ENCODE peak calls at places on chromosomes 13 and 19, in nine cellular contexts. X, U, A, S, W, O, B, K and Q are unnamed samples.

GRCh38 chr13:104140557-104140956 is 1074.3 kb upstream of the SLC10A2 start:
- DNase-seq in X (no peak), B (no peak), W (no peak), S (no peak), A (no peak), K (peak), U (no peak), O (peak), Q (no peak)

GRCh38 chr13:40433577-40433976 is 232.9 kb downstream of the FOXO1 start:
- DNase-seq in A (peak), K (no peak), S (no peak), W (no peak), U (no peak), O (peak), X (no peak), B (no peak), Q (peak)

GRCh38 chr13:44899967-44900366 is 89.3 kb downstream of the NUFIP1 start:
- DNase-seq in B (no peak), S (peak), W (peak), U (peak), X (no peak), A (no peak), O (no peak), K (no peak), Q (no peak)

GRCh38 chr13:75724742-75725504 is 88.8 kb downstream of the LMO7 start:
- DNase-seq in U (no peak), O (no peak), A (no peak), X (no peak), S (peak), W (no peak), K (no peak), B (no peak), Q (no peak)

GRCh38 chr13:59865398-59865797 is 298.3 kb downstream of the DIAPH3 start:
- DNase-seq in S (no peak), X (no peak), O (no peak), A (no peak), U (no peak), W (no peak), B (no peak), K (no peak), Q (no peak)

GRCh38 chr13:31090921-31091624 is 70.6 kb downstream of the HSPH1 start:
- DNase-seq in S (no peak), X (no peak), K (no peak), W (no peak), B (no peak), U (no peak), A (no peak), O (peak), Q (no peak)

GRCh38 chr19:18768046-18768771 is 22.9 kb downstream of the COMP start:
- DNase-seq in W (no peak), S (no peak), X (no peak), B (no peak), A (no peak), U (peak), O (no peak), K (no peak), Q (no peak)

GRCh38 chr13:75704194-75704941 is 68.2 kb downstream of the LMO7 start:
- DNase-seq in A (no peak), S (no peak), O (peak), W (peak), U (peak), K (no peak), B (no peak), X (no peak), Q (no peak)

GRCh38 chr13:53781941-53782340 is 753.3 kb downstream of the OLFM4 start:
- DNase-seq in A (no peak), B (no peak), S (peak), O (peak), X (no peak), K (no peak), W (no peak), U (peak), Q (no peak)

GRCh38 chr13:110320645-110321044 is 13.6 kb downstream of the COL4A2 start:
- DNase-seq in A (no peak), O (no peak), K (no peak), W (no peak), B (no peak), X (no peak), S (no peak), U (no peak), Q (no peak)

GRCh38 chr13:86087241-86087640 is 288.0 kb upstream of the SLITRK6 start:
- DNase-seq in U (no peak), B (no peak), W (no peak), K (no peak), A (no peak), O (no peak), S (no peak), X (no peak), Q (no peak)

GRCh38 chr13:62387642-62388041 is 972.0 kb upstream of the PCDH20 start:
- DNase-seq in K (no peak), S (no peak), X (no peak), A (no peak), B (no peak), O (no peak), W (no peak), U (peak), Q (no peak)

GRCh38 chr19:14580623-14581237 is 2.2 kb upstream of the CLEC17A start:
- DNase-seq in B (no peak), X (no peak), W (no peak), K (no peak), O (no peak), A (no peak), U (peak), S (peak), Q (peak)

GRCh38 chr13:78650725-78651083 is 8.3 kb downstream of the OBI1 start:
- DNase-seq in X (no peak), O (no peak), W (no peak), K (no peak), U (no peak), A (no peak), B (no peak), S (no peak), Q (no peak)

GRCh38 chr19:13102666-13103584 is at the start of gene LYL1:
- DNase-seq in K (peak), W (no peak), A (no peak), O (no peak), S (no peak), B (no peak), X (peak), U (no peak), Q (peak)

GRCh38 chr19:11096210-11096841 is 7.1 kb downstream of the LDLR start:
- DNase-seq in W (no peak), O (peak), B (no peak), A (no peak), K (no peak), X (peak), S (no peak), U (no peak), Q (peak)

GRCh38 chr19:46776927-46777911 is 11.2 kb downstream of the SLC1A5 start:
- DNase-seq in X (no peak), U (peak), S (no peak), K (no peak), B (no peak), O (no peak), W (no peak), A (no peak), Q (peak)

GRCh38 chr13:32594339-32594738 is 8.1 kb downstream of the PDS5B start:
- DNase-seq in K (no peak), S (no peak), U (no peak), B (no peak), X (no peak), A (no peak), W (no peak), O (peak), Q (no peak)

GRCh38 chr19:7582446-7582845 is 13.2 kb upstream of the CAMSAP3 start:
- DNase-seq in W (no peak), X (no peak), B (no peak), K (no peak), A (no peak), U (no peak), O (no peak), S (no peak), Q (no peak)

GRCh38 chr19:18613589-18614234 is 1.0 kb downstream of the TMEM59L start:
- DNase-seq in U (peak), A (no peak), B (no peak), K (no peak), X (no peak), S (no peak), W (no peak), O (no peak), Q (no peak)

GRCh38 chr19:37511186-37511585 is 4.4 kb downstream of the ZNF793 start:
- DNase-seq in A (no peak), K (no peak), U (no peak), W (no peak), B (no peak), S (no peak), X (no peak), O (no peak), Q (no peak)

GRCh38 chr19:47226426-47227346 is 4.3 kb downstream of the BBC3 start:
- DNase-seq in K (peak), B (no peak), S (peak), W (peak), X (peak), U (peak), O (peak), A (no peak), Q (peak)

GRCh38 chr13:40637644-40638043 is 28.8 kb downstream of the FOXO1 start:
- DNase-seq in K (no peak), B (no peak), W (no peak), U (no peak), S (no peak), A (no peak), O (no peak), X (no peak), Q (no peak)

GRCh38 chr13:110217811-110218210 is 89.1 kb downstream of the COL4A1 start:
- DNase-seq in K (no peak), S (no peak), O (no peak), A (no peak), W (no peak), X (no peak), U (no peak), B (no peak), Q (no peak)

GRCh38 chr19:4980838-4981680 is 12.1 kb downstream of the KDM4B start:
- DNase-seq in K (peak), U (no peak), S (no peak), W (no peak), O (no peak), A (no peak), X (no peak), B (no peak), Q (no peak)